ENCODE peak calls at places on chromosome 3, in five cellular contexts. P is Peyer's patch, X is A549, C is transverse colon, Q is heart left ventricle. U is an unnamed sample.

GRCh38 chr3:39819517-39820298 is 10.3 kb downstream of the MYRIP start:
- DNase-seq in P (no peak), X (no peak), C (no peak), Q (no peak), U (no peak)

GRCh38 chr3:54122802-54123537 is 618 bp downstream of the CACNA2D3 start:
- DNase-seq in P (no peak), X (no peak), C (no peak), Q (no peak), U (peak; percentile 45)

GRCh38 chr3:72185549-72186484 is 400.9 kb upstream of the PROK2 start:
- DNase-seq in P (no peak), X (peak; percentile 7), C (no peak), Q (no peak), U (no peak)

GRCh38 chr3:196096382-196096953 is 14.6 kb upstream of the TFRC start:
- DNase-seq in P (peak; percentile 28), X (no peak), C (peak; percentile 67), Q (peak; percentile 78), U (no peak)

GRCh38 chr3:161939919-161940693 is 443.5 kb downstream of the OTOL1 start:
- DNase-seq in P (no peak), X (no peak), C (no peak), Q (no peak), U (no peak)

GRCh38 chr3:127222664-127223063 is 29.7 kb downstream of the PRR23E start:
- DNase-seq in P (no peak), X (no peak), C (no peak), Q (no peak), U (no peak)

GRCh38 chr3:87558482-87558881 is 282.1 kb upstream of the POU1F1 start:
- DNase-seq in P (no peak), X (no peak), C (no peak), Q (no peak), U (no peak)

GRCh38 chr3:47512416-47513124 is 942 bp downstream of the ELP6 start:
- DNase-seq in P (peak; percentile 29), X (no peak), C (peak; percentile 23), Q (no peak), U (peak; percentile 27)

GRCh38 chr3:64490180-64490579 is 197.6 kb downstream of the ADAMTS9 start:
- DNase-seq in P (no peak), X (no peak), C (no peak), Q (no peak), U (no peak)

GRCh38 chr3:59783468-59783988 is 733.7 kb upstream of the CFAP20DC start:
- DNase-seq in P (no peak), X (no peak), C (no peak), Q (no peak), U (no peak)

GRCh38 chr3:51337666-51338065 is 47.4 kb upstream of the MANF start:
- DNase-seq in P (no peak), X (no peak), C (no peak), Q (no peak), U (no peak)

GRCh38 chr3:51343918-51344687 is 41.0 kb upstream of the MANF start:
- DNase-seq in P (no peak), X (peak; percentile 83), C (no peak), Q (no peak), U (no peak)

GRCh38 chr3:51340311-51340829 is 44.7 kb upstream of the MANF start:
- DNase-seq in P (no peak), X (peak; percentile 77), C (no peak), Q (no peak), U (no peak)

GRCh38 chr3:51338632-51339031 is 46.5 kb upstream of the MANF start:
- DNase-seq in P (no peak), X (no peak), C (no peak), Q (no peak), U (no peak)

GRCh38 chr3:51340989-51341636 is 44.0 kb upstream of the MANF start:
- DNase-seq in P (no peak), X (peak; percentile 4), C (no peak), Q (peak; percentile 35), U (no peak)
- H3K4me3 ChIP-seq in P (no peak overlapping the region), X (no peak overlapping the region), C (no peak overlapping the region), Q (no peak overlapping the region), U (no peak overlapping the region)

DNA sequence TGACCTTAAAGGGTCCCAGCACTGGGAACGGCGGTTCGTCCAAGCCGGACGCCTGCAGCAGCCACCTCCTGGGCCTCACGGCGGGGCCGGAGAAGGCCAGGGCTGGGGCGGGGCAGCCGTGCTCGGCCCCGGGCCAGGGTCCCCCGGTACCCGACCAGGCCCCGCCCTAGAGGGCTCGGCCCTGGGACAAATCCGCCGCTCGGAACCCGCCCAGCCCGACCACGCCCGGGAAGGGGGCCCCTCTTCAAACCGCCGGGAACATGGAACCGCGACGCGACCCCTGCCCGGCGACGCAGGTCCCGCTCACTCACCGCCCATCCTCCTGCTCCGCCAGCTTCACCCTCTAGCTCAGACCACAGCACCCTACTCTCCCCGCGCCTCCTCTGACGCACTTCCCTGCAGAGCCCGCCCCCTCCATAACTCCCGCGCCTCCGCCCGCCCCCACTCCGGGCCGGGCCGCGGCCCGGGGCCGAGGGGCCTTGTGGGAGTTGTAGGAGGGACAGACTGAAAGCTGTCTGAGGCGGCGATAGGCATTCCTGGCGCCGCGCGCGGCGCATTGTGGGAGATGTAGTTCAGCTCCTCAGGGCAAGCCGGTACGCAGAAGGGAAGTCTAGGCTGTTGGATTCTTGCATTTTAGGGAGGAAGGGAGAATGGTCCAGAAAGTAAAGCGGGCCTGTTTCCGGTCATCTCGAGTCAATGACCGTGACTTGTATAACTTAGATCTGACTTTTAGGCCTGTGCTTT is at the start of gene CLDND1:
- DNase-seq in P (peak; percentile 96), X (peak; percentile 95), C (peak; percentile 98), Q (peak; percentile 99), U (peak; percentile 98)
- TF ChIP-seq POLR2A in P (peak; percentile 94), X (peak; percentile 83), C (peak; percentile 94), Q (peak; percentile 91), U (peak; percentile 89)

DNA sequence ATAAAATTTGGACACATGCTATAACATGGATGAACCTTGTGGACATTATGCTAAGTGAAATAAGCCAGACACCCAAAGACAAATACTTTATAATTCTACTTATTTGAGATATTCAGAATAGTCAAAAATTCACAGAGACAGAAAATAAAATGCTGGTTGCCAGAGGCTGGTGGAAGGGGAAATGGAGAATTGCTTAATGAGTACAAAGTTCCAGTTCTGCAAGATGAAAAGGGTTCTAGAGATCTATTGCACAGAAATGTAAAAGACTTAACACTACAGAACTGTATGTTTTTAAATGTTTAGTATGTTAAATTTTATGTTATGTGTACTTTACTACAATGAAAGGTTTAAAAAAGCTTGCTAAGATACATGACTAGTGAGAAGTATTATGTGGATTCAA is 344.8 kb downstream of the CNTN3 start:
- DNase-seq in P (no peak), X (no peak), C (no peak), Q (no peak), U (no peak)
- H3K27ac ChIP-seq in P (no peak overlapping the region), X (no peak overlapping the region), C (no peak overlapping the region), Q (no peak overlapping the region), U (no peak overlapping the region)

DNA sequence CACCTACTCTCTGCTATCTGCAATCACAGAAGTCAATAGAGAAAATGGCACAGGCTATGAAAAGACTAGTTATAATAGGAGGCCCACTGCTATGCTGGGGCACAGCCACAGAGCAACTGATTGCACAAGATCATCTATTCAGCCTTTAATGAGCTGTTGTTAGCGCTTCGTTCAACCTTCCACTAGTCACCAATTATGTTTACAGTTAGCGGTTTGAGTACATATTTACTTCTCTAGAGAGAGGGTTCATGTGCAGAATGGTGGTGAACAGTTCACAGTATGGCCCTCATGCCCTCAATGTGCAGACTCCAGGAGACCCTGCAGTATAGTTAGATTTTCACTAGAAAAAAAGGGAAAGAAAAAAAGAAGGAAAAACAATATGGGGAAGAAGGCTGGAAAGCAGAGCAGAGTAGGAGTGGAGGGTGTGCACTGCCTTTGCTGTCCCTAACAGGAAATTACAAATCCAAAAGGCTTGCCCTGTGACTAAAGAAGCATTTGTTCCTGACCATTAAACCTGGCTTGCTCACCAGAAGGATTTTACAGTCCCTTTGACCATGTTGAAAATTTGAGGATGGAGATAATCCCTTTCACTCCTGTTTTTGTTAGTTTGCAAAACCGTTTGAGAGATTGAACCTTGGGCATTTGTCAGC is 296.3 kb downstream of the LSAMP start:
- DNase-seq in P (no peak), X (no peak), C (no peak), Q (no peak), U (no peak)
- H3K4me3 ChIP-seq in P (no peak overlapping the region), X (no peak overlapping the region), C (no peak overlapping the region), Q (no peak overlapping the region), U (no peak overlapping the region)

DNA sequence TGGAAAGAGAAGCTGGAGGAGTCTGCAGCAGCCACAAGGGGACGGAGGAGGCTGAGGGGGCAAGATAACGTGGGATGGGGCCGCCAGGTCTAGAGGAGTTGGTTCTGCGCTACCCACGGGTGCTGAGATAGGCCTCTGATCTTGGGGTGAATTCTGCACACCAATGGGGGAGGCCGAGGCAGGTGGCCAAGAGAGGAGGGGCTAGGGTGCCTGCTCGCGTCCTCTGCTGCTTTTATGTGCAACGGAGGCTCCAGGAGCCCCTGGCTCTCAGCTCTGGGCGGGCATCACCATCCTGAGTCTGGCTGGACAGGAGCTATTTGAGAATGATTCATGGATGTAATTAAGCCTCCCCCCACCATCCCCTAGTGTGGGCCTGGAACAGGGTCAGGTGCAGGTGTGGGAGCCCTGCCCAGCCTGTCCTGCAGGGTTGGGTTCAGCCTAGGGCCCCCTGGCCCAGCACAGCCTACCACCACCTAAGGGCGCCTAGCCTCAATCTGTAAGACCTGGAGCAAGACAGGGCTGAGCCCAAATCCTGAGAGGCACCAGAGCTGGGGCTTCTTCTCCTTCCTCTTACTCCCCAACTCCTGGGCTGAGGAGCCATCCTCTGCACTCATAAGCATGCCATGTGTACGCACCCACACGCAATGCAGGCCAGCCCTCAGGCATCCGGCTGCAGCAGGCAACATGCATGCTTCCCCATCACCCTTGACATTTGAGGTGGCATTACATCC is 32.3 kb upstream of the SEMA3F start:
- DNase-seq in P (no peak), X (no peak), C (no peak), Q (peak; percentile 19), U (no peak)
- TF ChIP-seq POLR2A in P (no peak), X (no peak), C (no peak), Q (no peak), U (no peak)

DNA sequence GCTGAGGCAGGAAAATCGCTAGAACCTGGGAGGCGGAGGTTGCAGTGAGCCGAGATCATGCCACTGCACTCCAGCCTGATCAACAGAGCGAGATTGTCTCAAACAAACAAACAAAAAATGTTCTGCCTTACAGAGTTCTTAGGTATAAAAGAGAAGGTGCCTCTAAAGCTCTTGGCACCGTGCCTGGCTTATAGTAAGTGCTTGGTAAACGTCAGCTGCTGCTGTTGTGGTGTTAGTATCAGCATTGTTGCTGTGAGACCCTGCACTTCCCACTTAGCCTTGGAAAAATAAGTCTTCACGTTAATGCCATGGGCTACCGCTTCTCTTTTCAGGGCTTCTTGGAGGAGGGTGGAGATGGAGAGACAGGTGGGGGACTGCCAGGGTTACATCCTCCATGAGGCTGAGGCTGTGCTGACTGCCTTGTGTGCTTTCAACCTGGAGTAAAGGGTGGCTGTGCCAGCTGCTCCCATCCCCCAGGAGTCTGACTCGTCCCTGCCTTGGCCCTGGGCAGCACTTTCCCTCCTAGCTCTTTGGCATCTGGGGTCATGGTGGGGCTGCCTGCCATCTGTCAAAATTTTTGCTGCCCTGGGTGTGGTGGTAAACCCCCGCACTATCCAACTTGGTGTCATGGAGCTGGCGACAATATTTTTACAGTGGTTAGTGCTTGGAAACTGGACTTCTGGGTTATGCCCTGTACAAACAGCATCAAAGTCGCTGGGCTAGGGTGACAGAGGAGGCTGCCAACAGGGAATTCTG is 17.8 kb downstream of the FLNB start:
- DNase-seq in P (no peak), X (peak; percentile 47), C (no peak), Q (no peak), U (no peak)
- H3K27ac ChIP-seq in P (no peak overlapping the region), X (peak overlapping the region; percentile 16), C (peak overlapping the region; percentile 46), Q (no peak overlapping the region), U (peak overlapping the region; percentile 26)